ENCODE peak calls at places on chromosomes 6 and 20, in nine cellular contexts. One of them, this sample, is unnamed.

GRCh38 chr6:54586251-54586650 is 260.3 kb upstream of the FAM83B start:
- DNase-seq in stomach: no peak
- DNase-seq in HepG2: no peak
- DNase-seq in HCT116: no peak
- DNase-seq in spleen: no peak
- DNase-seq in transverse colon: no peak
- DNase-seq in breast epithelium: no peak
- DNase-seq in sigmoid colon: no peak
- DNase-seq in vagina: no peak
- DNase-seq in this sample: no peak

GRCh38 chr6:109867970-109868358 is 110.1 kb upstream of the GPR6 start:
- DNase-seq in stomach: no peak
- DNase-seq in HepG2: no peak
- DNase-seq in HCT116: no peak
- DNase-seq in spleen: no peak
- DNase-seq in transverse colon: no peak
- DNase-seq in breast epithelium: no peak
- DNase-seq in sigmoid colon: no peak
- DNase-seq in vagina: no peak
- DNase-seq in this sample: no peak

GRCh38 chr6:6725120-6725833 is 136.8 kb downstream of the LY86 start:
- DNase-seq in stomach: no peak
- DNase-seq in HepG2: no peak
- DNase-seq in HCT116: no peak
- DNase-seq in spleen: no peak
- DNase-seq in transverse colon: no peak
- DNase-seq in breast epithelium: no peak
- DNase-seq in sigmoid colon: no peak
- DNase-seq in vagina: no peak
- DNase-seq in this sample: no peak

GRCh38 chr6:160238786-160239751 is 19.6 kb downstream of the SLC22A2 start:
- DNase-seq in stomach: no peak
- DNase-seq in HepG2: no peak
- DNase-seq in HCT116: no peak
- DNase-seq in spleen: no peak
- DNase-seq in transverse colon: peak; percentile 52
- DNase-seq in breast epithelium: no peak
- DNase-seq in sigmoid colon: no peak
- DNase-seq in vagina: no peak
- DNase-seq in this sample: no peak

GRCh38 chr6:129110687-129111343 is 227.9 kb downstream of the LAMA2 start:
- DNase-seq in stomach: no peak
- DNase-seq in HepG2: no peak
- DNase-seq in HCT116: no peak
- DNase-seq in spleen: no peak
- DNase-seq in transverse colon: no peak
- DNase-seq in breast epithelium: no peak
- DNase-seq in sigmoid colon: no peak
- DNase-seq in vagina: no peak
- DNase-seq in this sample: no peak

GRCh38 chr6:63689421-63689820 is 53.8 kb downstream of the PHF3 start:
- DNase-seq in stomach: no peak
- DNase-seq in HepG2: no peak
- DNase-seq in HCT116: no peak
- DNase-seq in spleen: no peak
- DNase-seq in transverse colon: no peak
- DNase-seq in breast epithelium: no peak
- DNase-seq in sigmoid colon: no peak
- DNase-seq in vagina: no peak
- DNase-seq in this sample: no peak

GRCh38 chr6:123802697-123803455 is 789 bp upstream of the NKAIN2 start:
- DNase-seq in stomach: peak; percentile 77
- DNase-seq in HepG2: peak; percentile 57
- DNase-seq in HCT116: peak; percentile 22
- DNase-seq in spleen: peak; percentile 93
- DNase-seq in transverse colon: peak; percentile 68
- DNase-seq in breast epithelium: peak; percentile 78
- DNase-seq in sigmoid colon: peak; percentile 77
- DNase-seq in vagina: no peak
- DNase-seq in this sample: peak; percentile 65

GRCh38 chr6:150720774-150721233 is 121.1 kb downstream of the PLEKHG1 start:
- DNase-seq in stomach: no peak
- DNase-seq in HepG2: no peak
- DNase-seq in HCT116: peak; percentile 73
- DNase-seq in spleen: no peak
- DNase-seq in transverse colon: no peak
- DNase-seq in breast epithelium: no peak
- DNase-seq in sigmoid colon: no peak
- DNase-seq in vagina: no peak
- DNase-seq in this sample: no peak

GRCh38 chr6:23735151-23735550 is 390.9 kb upstream of the NRSN1 start:
- DNase-seq in stomach: no peak
- DNase-seq in HepG2: no peak
- DNase-seq in HCT116: no peak
- DNase-seq in spleen: no peak
- DNase-seq in transverse colon: no peak
- DNase-seq in breast epithelium: no peak
- DNase-seq in sigmoid colon: no peak
- DNase-seq in vagina: no peak
- DNase-seq in this sample: no peak

GRCh38 chr6:147161974-147162495 is 42.2 kb upstream of the STXBP5 start:
- DNase-seq in stomach: no peak
- DNase-seq in HepG2: no peak
- DNase-seq in HCT116: no peak
- DNase-seq in spleen: no peak
- DNase-seq in transverse colon: peak; percentile 49
- DNase-seq in breast epithelium: no peak
- DNase-seq in sigmoid colon: no peak
- DNase-seq in vagina: no peak
- DNase-seq in this sample: no peak

GRCh38 chr20:63795178-63795830 is 35.8 kb downstream of the ZBTB46 start:
- DNase-seq in stomach: no peak
- DNase-seq in HepG2: no peak
- DNase-seq in HCT116: no peak
- DNase-seq in spleen: no peak
- DNase-seq in transverse colon: no peak
- DNase-seq in breast epithelium: no peak
- DNase-seq in sigmoid colon: no peak
- DNase-seq in vagina: no peak
- DNase-seq in this sample: no peak

GRCh38 chr6:31070711-31071197 is 41.6 kb downstream of the C6orf15 start:
- DNase-seq in stomach: peak; percentile 41
- DNase-seq in HepG2: peak; percentile 52
- DNase-seq in HCT116: peak; percentile 56
- DNase-seq in spleen: no peak
- DNase-seq in transverse colon: no peak
- DNase-seq in breast epithelium: no peak
- DNase-seq in sigmoid colon: no peak
- DNase-seq in vagina: no peak
- DNase-seq in this sample: no peak

GRCh38 chr6:158737710-158738615 is 81.2 kb downstream of the EZR start:
- DNase-seq in stomach: no peak
- DNase-seq in HepG2: no peak
- DNase-seq in HCT116: peak; percentile 92
- DNase-seq in spleen: no peak
- DNase-seq in transverse colon: peak; percentile 55
- DNase-seq in breast epithelium: no peak
- DNase-seq in sigmoid colon: no peak
- DNase-seq in vagina: no peak
- DNase-seq in this sample: no peak

GRCh38 chr6:167576798-167577528 is 249.7 kb upstream of the AFDN start:
- DNase-seq in stomach: no peak
- DNase-seq in HepG2: no peak
- DNase-seq in HCT116: no peak
- DNase-seq in spleen: no peak
- DNase-seq in transverse colon: no peak
- DNase-seq in breast epithelium: peak; percentile 43
- DNase-seq in sigmoid colon: peak; percentile 49
- DNase-seq in vagina: peak; percentile 77
- DNase-seq in this sample: no peak

GRCh38 chr6:34056301-34056700 is 89.6 kb downstream of the GRM4 start:
- DNase-seq in stomach: peak; percentile 72
- DNase-seq in HepG2: no peak
- DNase-seq in HCT116: peak; percentile 68
- DNase-seq in spleen: no peak
- DNase-seq in transverse colon: peak; percentile 77
- DNase-seq in breast epithelium: peak; percentile 63
- DNase-seq in sigmoid colon: peak; percentile 84
- DNase-seq in vagina: no peak
- DNase-seq in this sample: no peak

GRCh38 chr20:50403565-50404418 is 106.4 kb upstream of the PTPN1 start:
- DNase-seq in stomach: peak; percentile 63
- DNase-seq in HepG2: no peak
- DNase-seq in HCT116: no peak
- DNase-seq in spleen: no peak
- DNase-seq in transverse colon: no peak
- DNase-seq in breast epithelium: no peak
- DNase-seq in sigmoid colon: no peak
- DNase-seq in vagina: no peak
- DNase-seq in this sample: no peak

DNA sequence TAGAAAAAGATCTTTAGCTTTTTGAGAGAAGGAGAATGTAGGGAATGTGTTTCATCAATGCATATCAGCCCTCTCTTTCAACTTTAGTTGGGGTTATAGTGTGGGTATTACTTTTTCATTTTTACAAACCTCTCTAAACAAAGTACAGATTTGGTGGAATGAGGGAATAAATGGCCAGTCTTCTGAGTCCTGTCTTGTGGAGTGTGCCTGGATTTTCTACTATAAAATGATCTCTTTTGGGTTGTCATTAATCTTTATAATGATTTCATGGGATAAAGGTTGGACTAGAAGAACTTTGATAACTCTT is 209.3 kb downstream of the RNF144B start:
- DNase-seq in stomach: no peak
- DNase-seq in HepG2: no peak
- DNase-seq in HCT116: no peak
- DNase-seq in spleen: no peak
- DNase-seq in transverse colon: no peak
- DNase-seq in breast epithelium: no peak
- DNase-seq in sigmoid colon: no peak
- DNase-seq in vagina: no peak
- DNase-seq in this sample: no peak
- TF ChIP-seq CTCF in stomach: no peak
- TF ChIP-seq CTCF in HepG2: no peak
- TF ChIP-seq CTCF in HCT116: no peak
- TF ChIP-seq CTCF in spleen: no peak
- TF ChIP-seq CTCF in transverse colon: no peak
- TF ChIP-seq CTCF in breast epithelium: no peak
- TF ChIP-seq CTCF in sigmoid colon: no peak
- TF ChIP-seq CTCF in vagina: no peak
- TF ChIP-seq CTCF in this sample: peak; percentile 40

DNA sequence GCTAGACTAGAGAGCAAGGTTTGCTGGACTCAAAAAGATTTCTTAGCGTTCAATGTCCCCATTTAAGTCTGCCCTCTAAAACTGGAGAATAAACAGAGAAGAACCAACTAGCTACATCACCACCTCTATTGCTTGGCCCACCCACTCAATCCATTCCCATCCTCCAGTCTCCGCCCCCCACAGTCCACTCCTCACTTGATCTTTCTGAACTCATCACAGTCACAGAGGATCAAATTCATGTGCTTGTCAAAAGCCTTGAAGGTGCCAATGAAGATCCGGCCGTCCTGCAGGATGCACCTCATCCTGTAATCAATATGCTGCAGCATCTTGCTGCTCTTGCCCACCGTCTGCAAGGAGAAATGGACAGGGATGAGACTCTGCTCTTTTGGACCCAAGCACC is 3.2 kb downstream of the SNRPB start:
- DNase-seq in stomach: no peak
- DNase-seq in HepG2: no peak
- DNase-seq in HCT116: no peak
- DNase-seq in spleen: no peak
- DNase-seq in transverse colon: no peak
- DNase-seq in breast epithelium: no peak
- DNase-seq in sigmoid colon: no peak
- DNase-seq in vagina: no peak
- DNase-seq in this sample: no peak
- H3K36me3 ChIP-seq in stomach: peaks cover 60% of the 10 kb centered on the region
- H3K36me3 ChIP-seq in HepG2: peaks cover 39% of the 10 kb centered on the region
- H3K36me3 ChIP-seq in HCT116: peaks cover 60% of the 10 kb centered on the region
- H3K36me3 ChIP-seq in spleen: peaks cover 5% of the 10 kb centered on the region
- H3K36me3 ChIP-seq in transverse colon: peaks cover 49% of the 10 kb centered on the region
- H3K36me3 ChIP-seq in breast epithelium: peaks cover 15% of the 10 kb centered on the region
- H3K36me3 ChIP-seq in sigmoid colon: peaks cover 50% of the 10 kb centered on the region
- H3K36me3 ChIP-seq in vagina: no peaks in the 10 kb centered on the region
- H3K36me3 ChIP-seq in this sample: peaks cover 59% of the 10 kb centered on the region

GRCh38 chr20:6469695-6470094 is 297.8 kb upstream of the BMP2 start:
- DNase-seq in stomach: no peak
- DNase-seq in HepG2: no peak
- DNase-seq in HCT116: no peak
- DNase-seq in spleen: no peak
- DNase-seq in transverse colon: no peak
- DNase-seq in breast epithelium: no peak
- DNase-seq in sigmoid colon: no peak
- DNase-seq in vagina: no peak
- DNase-seq in this sample: no peak

GRCh38 chr20:6471110-6471647 is 296.3 kb upstream of the BMP2 start:
- DNase-seq in stomach: no peak
- DNase-seq in HepG2: no peak
- DNase-seq in HCT116: no peak
- DNase-seq in spleen: no peak
- DNase-seq in transverse colon: no peak
- DNase-seq in breast epithelium: no peak
- DNase-seq in sigmoid colon: no peak
- DNase-seq in vagina: no peak
- DNase-seq in this sample: no peak

GRCh38 chr20:6468751-6469150 is 298.7 kb upstream of the BMP2 start:
- DNase-seq in stomach: no peak
- DNase-seq in HepG2: no peak
- DNase-seq in HCT116: no peak
- DNase-seq in spleen: no peak
- DNase-seq in transverse colon: no peak
- DNase-seq in breast epithelium: no peak
- DNase-seq in sigmoid colon: no peak
- DNase-seq in vagina: no peak
- DNase-seq in this sample: no peak

GRCh38 chr20:6473197-6473596 is 294.3 kb upstream of the BMP2 start:
- DNase-seq in stomach: no peak
- DNase-seq in HepG2: no peak
- DNase-seq in HCT116: no peak
- DNase-seq in spleen: no peak
- DNase-seq in transverse colon: no peak
- DNase-seq in breast epithelium: no peak
- DNase-seq in sigmoid colon: no peak
- DNase-seq in vagina: no peak
- DNase-seq in this sample: no peak
- TF ChIP-seq POLR2AphosphoS5 in stomach: no peak
- TF ChIP-seq POLR2AphosphoS5 in HepG2: no peak
- TF ChIP-seq POLR2AphosphoS5 in HCT116: no peak
- TF ChIP-seq POLR2AphosphoS5 in spleen: no peak
- TF ChIP-seq POLR2AphosphoS5 in transverse colon: no peak
- TF ChIP-seq POLR2AphosphoS5 in breast epithelium: no peak
- TF ChIP-seq POLR2AphosphoS5 in sigmoid colon: no peak
- TF ChIP-seq POLR2AphosphoS5 in vagina: no peak
- TF ChIP-seq POLR2AphosphoS5 in this sample: no peak

DNA sequence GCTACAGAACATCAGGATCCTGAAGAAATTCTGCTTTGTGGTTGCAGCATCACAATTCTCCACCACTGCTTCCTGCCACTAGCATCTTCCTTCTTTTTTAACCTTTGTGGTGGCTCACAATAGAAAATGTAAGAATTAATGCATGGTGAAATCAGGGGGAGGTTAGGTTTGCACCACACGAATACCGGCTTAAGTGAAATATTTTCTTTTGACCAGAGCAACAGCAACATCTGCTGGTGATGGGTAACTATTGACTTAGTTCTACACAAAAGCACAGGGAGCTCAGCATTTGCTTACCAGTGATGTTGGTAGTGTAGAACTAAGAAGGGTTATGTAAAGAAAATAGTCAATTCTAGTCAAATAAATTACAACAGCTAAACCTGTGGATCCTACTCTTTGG is 280.5 kb downstream of the SYNE1 start:
- DNase-seq in stomach: no peak
- DNase-seq in HepG2: peak; percentile 63
- DNase-seq in HCT116: peak; percentile 27
- DNase-seq in spleen: no peak
- DNase-seq in transverse colon: no peak
- DNase-seq in breast epithelium: no peak
- DNase-seq in sigmoid colon: no peak
- DNase-seq in vagina: no peak
- DNase-seq in this sample: peak; percentile 8
- TF ChIP-seq CTCF in stomach: no peak
- TF ChIP-seq CTCF in HepG2: peak; percentile 82
- TF ChIP-seq CTCF in HCT116: peak; percentile 51
- TF ChIP-seq CTCF in spleen: peak; percentile 11
- TF ChIP-seq CTCF in transverse colon: no peak
- TF ChIP-seq CTCF in breast epithelium: no peak
- TF ChIP-seq CTCF in sigmoid colon: no peak
- TF ChIP-seq CTCF in vagina: no peak
- TF ChIP-seq CTCF in this sample: peak; percentile 46

This sample was measured in Panc1.